ENCODE peak calls at places on chromosome 21, in seven cellular contexts. K, I, G, P, S, M and B are unnamed samples.

GRCh38 chr21:14120091-14120734 is 90.5 kb downstream of the LIPI start:
- DNase-seq in P (no peak), K (no peak), M (peak; percentile 37), G (peak; percentile 51), I (peak; percentile 64), S (peak; percentile 28), B (peak; percentile 28)

GRCh38 chr21:38140192-38140905 is 116.4 kb upstream of the KCNJ15 start:
- DNase-seq in G (peak; percentile 62), K (no peak), M (no peak), I (peak; percentile 48), P (no peak), S (no peak), B (peak; percentile 70)

GRCh38 chr21:18026359-18026758 is 207.2 kb upstream of the C21orf91 start:
- DNase-seq in G (no peak), I (no peak), M (no peak), S (no peak), K (no peak), P (no peak), B (no peak)

GRCh38 chr21:14607262-14607661 is 61.1 kb upstream of the SAMSN1 start:
- DNase-seq in I (no peak), S (no peak), M (no peak), P (no peak), K (no peak), G (no peak), B (no peak)

GRCh38 chr21:28959367-28960099 is 33.1 kb downstream of the LTN1 start:
- DNase-seq in P (no peak), S (no peak), I (no peak), K (no peak), G (no peak), M (no peak), B (no peak)

GRCh38 chr21:14251336-14251735 is 35.4 kb downstream of the RBM11 start:
- DNase-seq in P (no peak), G (no peak), I (no peak), K (no peak), M (no peak), S (no peak), B (no peak)

GRCh38 chr21:30713786-30714185 is 4.8 kb downstream of the KRTAP21-3 start:
- DNase-seq in P (no peak), M (no peak), S (no peak), K (no peak), I (no peak), G (no peak), B (no peak)

GRCh38 chr21:45029968-45030636 is 44.3 kb upstream of the ADARB1 start:
- DNase-seq in K (peak; percentile 73), P (no peak), I (no peak), G (no peak), S (no peak), M (no peak), B (no peak)

GRCh38 chr21:28675265-28676041 is 317.2 kb downstream of the LTN1 start:
- DNase-seq in K (no peak), P (no peak), M (no peak), S (no peak), I (no peak), G (no peak), B (no peak)

GRCh38 chr21:45278156-45278911 is 9.4 kb downstream of the POFUT2 start:
- DNase-seq in G (peak; percentile 11), K (peak; percentile 47), M (no peak), I (no peak), S (no peak), P (no peak), B (no peak)

GRCh38 chr21:43608225-43608624 is 51.1 kb downstream of the HSF2BP start:
- DNase-seq in S (no peak), I (no peak), K (no peak), P (no peak), G (no peak), M (no peak), B (no peak)

GRCh38 chr21:17660449-17660848 is 47.7 kb upstream of the BTG3 start:
- DNase-seq in P (no peak), K (no peak), S (no peak), G (no peak), I (no peak), M (no peak), B (no peak)

GRCh38 chr21:25912402-25912746 is 177.6 kb downstream of the GABPA start:
- DNase-seq in I (no peak), S (no peak), P (no peak), G (no peak), M (no peak), K (no peak), B (no peak)

GRCh38 chr21:38212716-38213115 is 44.1 kb upstream of the KCNJ15 start:
- DNase-seq in P (no peak), S (no peak), G (no peak), K (no peak), M (no peak), I (no peak), B (no peak)

GRCh38 chr21:34201441-34201838 is 128.1 kb downstream of the MRPS6 start:
- DNase-seq in P (no peak), K (no peak), I (no peak), G (no peak), M (no peak), S (no peak), B (peak; percentile 15)
- H3K4me3 ChIP-seq in P (peak overlapping the region; percentile 51), K (peak overlapping the region; percentile 74), I (peak overlapping the region; percentile 60), G (peak overlapping the region; percentile 25), M (no peak overlapping the region), S (peak overlapping the region; percentile 34), B (no peak overlapping the region)

DNA sequence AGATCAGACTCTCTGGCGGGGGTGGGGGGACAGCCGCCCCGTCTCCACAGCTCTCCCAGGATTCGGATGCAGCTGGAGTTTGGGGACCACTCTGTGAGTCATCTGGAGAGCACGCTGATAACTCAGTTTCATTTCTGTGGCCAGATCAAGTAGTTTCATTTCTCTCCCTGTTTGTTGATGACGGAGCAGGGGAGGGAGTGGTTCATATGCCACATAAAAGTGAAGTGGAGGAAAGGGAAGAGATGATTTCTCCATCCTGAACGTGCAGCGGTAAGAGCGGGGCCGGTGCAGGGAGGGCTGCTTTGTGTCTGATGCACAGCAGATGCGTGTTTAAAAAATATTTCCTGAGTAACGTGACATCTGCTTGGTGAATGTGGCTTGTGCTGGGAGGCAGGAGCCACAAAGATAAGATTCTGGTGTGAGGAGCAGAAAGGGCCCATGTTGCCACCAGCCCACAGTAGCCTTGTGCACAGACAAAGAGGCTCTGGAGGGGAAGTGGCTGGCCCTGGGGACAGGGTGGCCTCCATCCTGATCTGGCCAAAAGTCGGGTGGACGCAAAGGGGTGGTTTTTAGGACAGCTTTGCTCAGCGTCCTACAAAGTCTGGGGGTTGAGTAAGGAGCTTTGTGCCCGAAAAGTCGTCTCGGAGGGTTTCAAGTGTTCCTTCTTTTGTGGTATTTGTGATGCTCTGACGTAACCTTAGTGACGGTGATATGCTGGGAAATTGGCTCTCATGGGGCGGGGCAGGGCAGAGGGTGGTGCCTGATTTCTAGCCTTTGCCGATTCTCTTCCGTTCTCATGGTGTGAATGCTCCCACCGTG is at the start of gene MX2:
- DNase-seq in I (peak; percentile 92), S (no peak), G (peak; percentile 30), M (no peak), K (peak; percentile 78), P (peak; percentile 94), B (peak; percentile 20)
- H3K4me3 ChIP-seq in I (peak within 1 kb of the TSS; percentile 45), S (no peak within 1 kb of the TSS), G (no peak within 1 kb of the TSS), M (no peak within 1 kb of the TSS), K (peak within 1 kb of the TSS; percentile 67), P (peak within 1 kb of the TSS; percentile 49), B (no peak within 1 kb of the TSS)

GRCh38 chr21:31780944-31781343 is 49.0 kb upstream of the SCAF4 start:
- DNase-seq in K (no peak), I (no peak), S (no peak), M (no peak), G (no peak), P (no peak), B (no peak)
- H3K4me3 ChIP-seq in K (no peak overlapping the region), I (no peak overlapping the region), S (no peak overlapping the region), M (no peak overlapping the region), G (no peak overlapping the region), P (no peak overlapping the region), B (no peak overlapping the region)

GRCh38 chr21:21200103-21200938 is 202.1 kb downstream of the NCAM2 start:
- DNase-seq in K (no peak), G (peak; percentile 87), I (peak; percentile 56), P (peak; percentile 84), M (no peak), S (peak; percentile 28), B (no peak)
- H3K4me3 ChIP-seq in K (peak overlapping the region; percentile 0), G (no peak overlapping the region), I (no peak overlapping the region), P (peak overlapping the region; percentile 21), M (no peak overlapping the region), S (no peak overlapping the region), B (no peak overlapping the region)

DNA sequence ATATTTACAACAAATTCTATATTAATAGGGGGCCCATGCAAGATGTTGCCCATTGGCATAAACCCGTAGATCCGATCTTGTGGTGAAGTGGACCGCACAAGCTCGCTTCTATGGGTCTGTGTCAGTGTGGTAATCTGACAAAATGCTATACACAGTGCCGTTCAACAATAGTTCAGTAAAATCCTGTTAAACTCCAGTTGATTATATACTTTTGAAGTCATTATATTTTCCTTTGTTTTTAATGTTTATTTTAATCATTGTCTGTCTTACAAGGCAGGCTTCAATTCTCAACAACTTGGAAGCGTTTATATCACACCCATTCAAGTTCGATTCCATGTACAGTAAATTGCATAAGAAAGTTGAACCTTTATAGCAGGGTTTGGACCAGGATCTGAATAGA is 809.3 kb downstream of the USP25 start:
- DNase-seq in S (no peak), M (no peak), I (no peak), G (no peak), P (no peak), K (no peak), B (no peak)
- H3K4me3 ChIP-seq in S (no peak overlapping the region), M (no peak overlapping the region), I (no peak overlapping the region), G (no peak overlapping the region), P (no peak overlapping the region), K (peak overlapping the region; percentile 61), B (no peak overlapping the region)

DNA sequence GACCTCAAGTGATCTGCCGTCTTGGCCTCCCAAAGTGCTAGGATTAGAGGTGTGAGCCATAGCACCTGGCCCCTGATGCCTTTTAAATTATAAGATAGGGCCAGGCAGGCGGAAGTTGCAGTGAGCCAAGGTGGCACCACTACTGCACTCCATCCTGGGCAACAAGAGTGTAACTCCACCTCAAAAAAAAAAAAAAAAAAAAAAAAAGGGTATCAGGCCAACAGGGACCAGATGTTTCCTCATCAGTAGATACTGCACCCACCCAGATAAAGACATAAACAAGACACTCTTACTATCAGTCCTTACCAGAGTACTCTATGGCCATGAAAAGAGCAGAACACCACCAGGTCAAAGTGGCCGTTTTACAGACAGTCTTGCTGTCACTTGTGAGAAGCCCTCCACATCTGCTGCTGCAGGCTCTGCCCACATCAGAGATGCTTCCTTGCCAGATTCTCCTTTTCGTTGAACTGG is 3.3 kb downstream of the C21orf58 start:
- DNase-seq in G (no peak), P (no peak), M (no peak), K (no peak), I (no peak), S (no peak), B (no peak)
- H3K4me3 ChIP-seq in G (no peak overlapping the region), P (no peak overlapping the region), M (peak overlapping the region; percentile 100), K (no peak overlapping the region), I (no peak overlapping the region), S (no peak overlapping the region), B (no peak overlapping the region)

DNA sequence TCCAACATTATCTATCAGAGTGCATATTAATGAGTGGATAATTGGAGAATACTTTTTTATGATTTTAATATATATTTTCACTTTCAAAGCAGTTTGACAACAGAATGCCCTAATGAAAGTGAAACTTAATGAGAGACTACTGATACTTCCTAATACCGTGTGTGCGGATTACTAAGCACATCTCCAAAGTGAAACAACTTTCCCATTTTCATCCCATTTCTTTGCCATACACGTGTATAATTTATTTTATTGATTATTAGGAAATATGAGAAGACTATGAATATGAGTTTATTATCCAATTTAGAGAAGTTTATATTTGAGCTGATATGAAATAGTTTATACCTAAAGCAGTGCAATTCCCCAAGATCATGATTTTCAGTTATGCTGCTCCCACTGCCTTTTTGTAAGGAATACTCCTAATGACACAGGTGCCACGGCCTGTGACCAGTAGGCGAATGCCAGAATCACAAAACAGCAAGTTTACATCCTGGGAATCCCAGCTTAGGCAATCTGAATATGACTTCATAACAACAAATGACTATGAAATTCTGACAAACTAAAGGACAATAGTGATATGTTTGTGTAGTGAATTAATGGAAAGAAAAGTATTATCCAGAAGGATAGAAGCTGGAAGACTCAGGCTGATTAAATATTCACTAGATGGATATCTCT is 202.9 kb downstream of the NCAM2 start:
- DNase-seq in I (no peak), G (peak; percentile 26), M (no peak), P (no peak), K (no peak), S (no peak), B (no peak)
- H3K4me3 ChIP-seq in I (no peak overlapping the region), G (no peak overlapping the region), M (no peak overlapping the region), P (peak overlapping the region; percentile 21), K (peak overlapping the region; percentile 0), S (no peak overlapping the region), B (no peak overlapping the region)